ENCODE peak calls at places on chromosomes 11 and 22, in eight cellular contexts. K is nephron progenitor cell; N is NCI-H69; W is body of pancreas; D is iris pigment epithelial cell; U is posterior cingulate gyrus; G is activated naive CD8-positive, alpha-beta T cell treated with anti-CD3 and anti-CD28 coated beads, Interleukin-2, amount 10 ng/mL, durations not matched to agents 7 days and 5 days; T is stimulated activated CD8-positive, alpha-beta memory T cell treated with anti-CD3 and anti-CD28 coated beads, Interleukin-15, amount 100 ng/mL, for 24 hours. V is an unnamed sample.

GRCh38 chr22:19819209-19819910 is 35.3 kb downstream of the GNB1L start:
- DNase-seq in K (no peak), N (no peak), W (no peak), D (no peak), U (no peak), G (no peak), T (no peak), V (no peak)

GRCh38 chr11:4187055-4187988 is 92.7 kb downstream of the RRM1 start:
- DNase-seq in K (peak), N (peak), W (peak), D (peak), U (peak), G (peak), T (peak), V (peak)

GRCh38 chr22:45242778-45243191 is 2.1 kb upstream of the KIAA0930 start:
- DNase-seq in K (no peak), N (peak), W (peak), D (no peak), U (no peak), G (no peak), T (no peak), V (no peak)

GRCh38 chr22:47401592-47401898 is 639.1 kb downstream of the TBC1D22A start:
- DNase-seq in K (no peak), N (no peak), W (no peak), D (no peak), U (no peak), G (no peak), T (no peak), V (no peak)

GRCh38 chr22:31140746-31141145 is 438 bp upstream of the PLA2G3 start:
- DNase-seq in K (no peak), N (no peak), W (peak), D (no peak), U (no peak), G (no peak), T (no peak), V (no peak)

GRCh38 chr11:94150704-94151103 is 22.1 kb downstream of the PANX1 start:
- DNase-seq in K (no peak), N (peak), W (no peak), D (no peak), U (no peak), G (no peak), T (no peak), V (no peak)

GRCh38 chr22:29309332-29310064 is 3.0 kb downstream of the GAS2L1 start:
- DNase-seq in K (no peak), N (no peak), W (peak), D (no peak), U (no peak), G (no peak), T (no peak), V (peak)

GRCh38 chr11:78740175-78741161 is 165.8 kb upstream of the NARS2 start:
- DNase-seq in K (no peak), N (no peak), W (no peak), D (no peak), U (no peak), G (no peak), T (no peak), V (peak)

GRCh38 chr22:39341179-39341578 is 8.6 kb upstream of the SYNGR1 start:
- DNase-seq in K (no peak), N (no peak), W (no peak), D (no peak), U (no peak), G (no peak), T (no peak), V (no peak)

GRCh38 chr11:114889464-114890065 is 211.2 kb downstream of the NXPE2 start:
- DNase-seq in K (no peak), N (no peak), W (no peak), D (no peak), U (no peak), G (no peak), T (no peak), V (no peak)

GRCh38 chr22:27621671-27622070 is 179.9 kb downstream of the MN1 start:
- DNase-seq in K (no peak), N (no peak), W (no peak), D (no peak), U (no peak), G (no peak), T (no peak), V (no peak)

GRCh38 chr22:39946571-39947407 is 13.4 kb upstream of the TMA7B start:
- DNase-seq in K (no peak), N (peak), W (peak), D (no peak), U (no peak), G (no peak), T (no peak), V (no peak)

GRCh38 chr11:22829231-22830081 is at the start of gene SVIP:
- DNase-seq in K (peak), N (peak), W (peak), D (peak), U (peak), G (peak), T (peak), V (peak)

GRCh38 chr11:94762208-94762607 is 5.9 kb upstream of the AMOTL1 start:
- DNase-seq in K (no peak), N (peak), W (no peak), D (peak), U (no peak), G (no peak), T (no peak), V (no peak)

GRCh38 chr22:38124236-38124974 is 13.9 kb upstream of the BAIAP2L2 start:
- DNase-seq in K (no peak), N (peak), W (no peak), D (no peak), U (no peak), G (no peak), T (no peak), V (no peak)

GRCh38 chr11:70540196-70540595 is 141.9 kb downstream of the CTTN start:
- DNase-seq in K (no peak), N (no peak), W (no peak), D (no peak), U (no peak), G (no peak), T (no peak), V (no peak)

GRCh38 chr22:50531546-50532352 is 1.9 kb upstream of the TYMP start:
- DNase-seq in K (peak), N (peak), W (peak), D (peak), U (no peak), G (peak), T (peak), V (peak)

GRCh38 chr11:32830413-32830738 is 649 bp downstream of the PRRG4 start:
- DNase-seq in K (no peak), N (peak), W (peak), D (peak), U (no peak), G (no peak), T (no peak), V (no peak)

GRCh38 chr11:111761056-111761455 is 5.1 kb downstream of the PPP2R1B start:
- DNase-seq in K (no peak), N (no peak), W (peak), D (no peak), U (no peak), G (no peak), T (no peak), V (no peak)

GRCh38 chr11:65316979-65317786 is 2.5 kb downstream of the CDC42EP2 start:
- DNase-seq in K (peak), N (peak), W (peak), D (peak), U (no peak), G (no peak), T (no peak), V (peak)

GRCh38 chr11:94139421-94139820 is 10.8 kb downstream of the PANX1 start:
- DNase-seq in K (peak), N (peak), W (no peak), D (peak), U (no peak), G (no peak), T (no peak), V (no peak)

GRCh38 chr11:107457205-107457557 is 444 bp downstream of the CWF19L2 start:
- DNase-seq in K (peak), N (peak), W (no peak), D (no peak), U (no peak), G (no peak), T (no peak), V (peak)

GRCh38 chr11:117456027-117456720 is 128.5 kb downstream of the CEP164 start:
- DNase-seq in K (no peak), N (no peak), W (no peak), D (no peak), U (no peak), G (no peak), T (no peak), V (no peak)

GRCh38 chr22:25232301-25232700 is 12.9 kb downstream of the CRYBB2 start:
- DNase-seq in K (no peak), N (no peak), W (no peak), D (peak), U (no peak), G (no peak), T (no peak), V (peak)

GRCh38 chr22:31906086-31906485 is 38.2 kb upstream of the YWHAH start:
- DNase-seq in K (no peak), N (no peak), W (no peak), D (no peak), U (no peak), G (no peak), T (no peak), V (no peak)

GRCh38 chr11:132475046-132475445 is 1057.3 kb downstream of the OPCML start:
- DNase-seq in K (no peak), N (no peak), W (no peak), D (no peak), U (no peak), G (no peak), T (no peak), V (peak)

GRCh38 chr11:2559527-2560311 is 114.9 kb downstream of the KCNQ1 start:
- DNase-seq in K (no peak), N (no peak), W (peak), D (no peak), U (no peak), G (peak), T (no peak), V (no peak)

GRCh38 chr11:31636983-31637382 is 127.4 kb downstream of the ELP4 start:
- DNase-seq in K (no peak), N (peak), W (no peak), D (no peak), U (no peak), G (no peak), T (no peak), V (no peak)

GRCh38 chr22:44450503-44450902 is 47.5 kb downstream of the RTL6 start:
- DNase-seq in K (no peak), N (no peak), W (no peak), D (no peak), U (no peak), G (peak), T (no peak), V (no peak)

GRCh38 chr11:21861314-21861713 is 331.6 kb upstream of the ANO5 start:
- DNase-seq in K (no peak), N (peak), W (no peak), D (no peak), U (no peak), G (no peak), T (no peak), V (no peak)

GRCh38 chr22:42353883-42354727 is 78.1 kb downstream of the NFAM1 start:
- DNase-seq in K (peak), N (peak), W (peak), D (no peak), U (no peak), G (no peak), T (no peak), V (no peak)

GRCh38 chr11:6022954-6023353 is 7.6 kb downstream of the OR56A1 start:
- DNase-seq in K (peak), N (peak), W (no peak), D (peak), U (no peak), G (no peak), T (no peak), V (peak)

GRCh38 chr11:93519179-93519578 is 24.0 kb downstream of the SMCO4 start:
- DNase-seq in K (no peak), N (peak), W (no peak), D (no peak), U (no peak), G (no peak), T (no peak), V (no peak)

GRCh38 chr11:121067453-121067852 is 33.6 kb upstream of the TECTA start:
- DNase-seq in K (no peak), N (peak), W (no peak), D (peak), U (no peak), G (no peak), T (no peak), V (no peak)

V was measured in astrocyte of the hippocampus.